ENCODE peak calls at places on chromosomes 7 and 10, in ten cellular contexts. M, G, E, Y, A, Z, T, J, K and U are unnamed samples.

GRCh38 chr10:113113241-113113640 is 163.2 kb downstream of the TCF7L2 start:
- DNase-seq in M (no peak), G (no peak), E (no peak), Y (no peak), A (no peak), Z (no peak), T (no peak), J (no peak), K (no peak), U (no peak)

GRCh38 chr7:134737561-134738353 is 41.7 kb upstream of the CALD1 start:
- DNase-seq in M (no peak), G (peak; percentile 38), E (no peak), Y (no peak), A (no peak), Z (no peak), T (no peak), J (no peak), K (no peak), U (no peak)

GRCh38 chr10:22386396-22386928 is 41.2 kb downstream of the SPAG6 start:
- DNase-seq in M (no peak), G (no peak), E (no peak), Y (no peak), A (no peak), Z (no peak), T (no peak), J (no peak), K (no peak), U (no peak)

GRCh38 chr10:116106611-116107010 is 166.4 kb downstream of the GFRA1 start:
- DNase-seq in M (no peak), G (no peak), E (no peak), Y (no peak), A (no peak), Z (no peak), T (no peak), J (no peak), K (no peak), U (no peak)

GRCh38 chr7:120272261-120272895 is 597 bp upstream of the KCND2 start:
- DNase-seq in M (no peak), G (peak; percentile 75), E (peak; percentile 78), Y (no peak), A (no peak), Z (peak; percentile 92), T (no peak), J (no peak), K (no peak), U (no peak)

GRCh38 chr10:72026251-72026650 is 62.1 kb downstream of the CHST3 start:
- DNase-seq in M (no peak), G (no peak), E (no peak), Y (no peak), A (no peak), Z (no peak), T (no peak), J (no peak), K (no peak), U (no peak)

GRCh38 chr7:154892459-154892858 is 110.5 kb downstream of the PAXIP1 start:
- DNase-seq in M (no peak), G (no peak), E (peak; percentile 86), Y (peak; percentile 27), A (no peak), Z (no peak), T (no peak), J (no peak), K (no peak), U (no peak)

GRCh38 chr10:14605231-14605925 is 169.3 kb downstream of the FAM107B start:
- DNase-seq in M (no peak), G (peak; percentile 36), E (peak; percentile 46), Y (no peak), A (no peak), Z (peak; percentile 14), T (peak; percentile 34), J (no peak), K (no peak), U (peak; percentile 53)

DNA sequence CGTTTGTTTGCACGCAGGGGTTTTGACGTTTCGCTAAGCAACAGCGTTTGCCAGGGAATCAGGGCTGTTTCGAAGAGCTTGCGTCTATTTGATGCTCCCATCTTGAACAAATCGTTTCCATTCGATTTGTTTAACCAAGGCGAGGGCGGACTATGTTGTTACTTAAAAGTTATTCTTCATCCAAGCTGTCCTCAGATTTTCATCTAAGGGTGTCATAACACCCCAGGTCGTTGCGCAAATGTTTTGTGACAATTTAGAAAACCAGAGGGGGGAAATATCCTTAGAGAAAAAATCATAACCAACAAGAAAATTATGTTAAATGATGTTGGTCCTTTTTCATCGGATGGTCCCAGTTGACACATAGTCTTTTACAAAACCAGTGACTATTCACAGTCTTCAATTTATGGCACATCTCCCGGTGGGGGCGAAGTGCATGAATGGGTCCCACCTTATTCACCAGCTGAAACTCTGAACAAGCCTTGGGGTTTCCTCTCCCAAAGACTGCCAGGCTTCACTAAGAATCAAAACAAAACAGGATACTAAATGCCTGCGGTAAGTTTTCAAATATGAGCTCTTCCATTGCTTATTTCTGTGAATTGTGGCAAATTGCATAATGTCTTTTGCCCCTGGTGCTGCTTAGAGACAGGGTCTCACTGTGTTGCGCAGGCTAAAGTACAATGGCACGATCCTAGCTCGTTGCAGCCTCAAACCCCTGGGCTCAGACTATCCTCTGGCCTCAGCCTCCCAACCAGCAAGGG is 109.9 kb downstream of the REEP3 start:
- DNase-seq in M (no peak), G (peak; percentile 97), E (no peak), Y (no peak), A (no peak), Z (no peak), T (no peak), J (no peak), K (no peak), U (no peak)
- H3K4me1 ChIP-seq in M (peaks cover 7% of the 10 kb centered on the region), G (no peaks in the 10 kb centered on the region), E (peaks cover 10% of the 10 kb centered on the region), Y (no peaks in the 10 kb centered on the region), A (peaks cover 5% of the 10 kb centered on the region), Z (peaks cover 25% of the 10 kb centered on the region), T (peaks cover 25% of the 10 kb centered on the region), J (peaks cover 53% of the 10 kb centered on the region), K (peaks cover 16% of the 10 kb centered on the region), U (peaks cover 28% of the 10 kb centered on the region)

GRCh38 chr10:95836610-95837367 is 71.0 kb upstream of the CC2D2B start:
- DNase-seq in M (no peak), G (no peak), E (no peak), Y (no peak), A (no peak), Z (no peak), T (no peak), J (no peak), K (no peak), U (no peak)

GRCh38 chr10:95837368-95837776 is 70.4 kb upstream of the CC2D2B start:
- DNase-seq in M (no peak), G (no peak), E (no peak), Y (no peak), A (no peak), Z (peak; percentile 11), T (no peak), J (no peak), K (no peak), U (no peak)

GRCh38 chr10:95835149-95835860 is 72.5 kb upstream of the CC2D2B start:
- DNase-seq in M (no peak), G (no peak), E (no peak), Y (no peak), A (no peak), Z (no peak), T (no peak), J (no peak), K (no peak), U (no peak)

GRCh38 chr10:95834375-95834774 is 73.4 kb upstream of the CC2D2B start:
- DNase-seq in M (no peak), G (no peak), E (no peak), Y (no peak), A (no peak), Z (no peak), T (no peak), J (no peak), K (no peak), U (no peak)

DNA sequence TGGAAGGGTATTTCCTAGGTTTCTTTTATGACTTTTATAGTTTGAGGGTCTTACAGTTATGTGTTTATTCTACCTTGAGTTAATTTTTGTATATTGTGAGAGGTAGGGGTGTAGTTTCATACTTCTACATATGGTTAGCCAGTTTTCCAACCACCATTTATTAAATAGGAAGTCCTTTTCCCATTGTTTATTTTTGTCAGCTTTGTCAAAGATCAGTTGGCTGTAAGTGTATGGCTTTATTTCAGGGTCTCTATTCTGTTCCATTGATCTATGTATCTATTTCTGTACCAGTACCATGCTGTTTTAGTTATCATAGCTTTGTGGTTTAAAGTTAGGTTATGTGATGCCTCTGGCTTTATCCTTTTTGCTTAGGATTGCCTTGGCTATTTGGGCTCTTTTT is 71.9 kb upstream of the CC2D2B start:
- DNase-seq in M (no peak), G (no peak), E (no peak), Y (no peak), A (no peak), Z (no peak), T (no peak), J (no peak), K (no peak), U (no peak)
- H3K27ac ChIP-seq in M (no peak overlapping the region), G (no peak overlapping the region), E (no peak overlapping the region), Y (no peak overlapping the region), A (no peak overlapping the region), Z (no peak overlapping the region), T (peak overlapping the region; percentile 96), J (no peak overlapping the region), K (no peak overlapping the region), U (no peak overlapping the region)

GRCh38 chr7:144784943-144785342 is 50.9 kb downstream of the TPK1 start:
- DNase-seq in M (no peak), G (no peak), E (peak; percentile 18), Y (no peak), A (no peak), Z (no peak), T (no peak), J (no peak), K (no peak), U (no peak)
- H3K27me3 ChIP-seq in M (no peaks in the 10 kb centered on the region), G (no peaks in the 10 kb centered on the region), E (no peaks in the 10 kb centered on the region), Y (no peaks in the 10 kb centered on the region), A (no peaks in the 10 kb centered on the region), Z (no peaks in the 10 kb centered on the region), T (no peaks in the 10 kb centered on the region), J (no peaks in the 10 kb centered on the region), K (no peaks in the 10 kb centered on the region), U (no peaks in the 10 kb centered on the region)

GRCh38 chr7:106430535-106431455 is 146.0 kb upstream of the NAMPT start:
- DNase-seq in M (no peak), G (no peak), E (no peak), Y (no peak), A (peak; percentile 39), Z (no peak), T (no peak), J (no peak), K (no peak), U (no peak)

GRCh38 chr7:106426803-106427202 is 142.0 kb upstream of the NAMPT start:
- DNase-seq in M (no peak), G (no peak), E (no peak), Y (no peak), A (peak; percentile 36), Z (no peak), T (no peak), J (no peak), K (no peak), U (no peak)

GRCh38 chr7:106433377-106433776 is 148.6 kb upstream of the NAMPT start:
- DNase-seq in M (no peak), G (no peak), E (no peak), Y (no peak), A (no peak), Z (no peak), T (no peak), J (no peak), K (no peak), U (no peak)

GRCh38 chr7:106425017-106425719 is 140.4 kb upstream of the NAMPT start:
- DNase-seq in M (no peak), G (peak; percentile 100), E (no peak), Y (peak; percentile 59), A (peak; percentile 73), Z (no peak), T (peak; percentile 9), J (peak; percentile 44), K (no peak), U (peak; percentile 20)

GRCh38 chr7:106430103-106430502 is 145.3 kb upstream of the NAMPT start:
- DNase-seq in M (no peak), G (no peak), E (no peak), Y (no peak), A (no peak), Z (no peak), T (no peak), J (no peak), K (no peak), U (no peak)
- H3K4me1 ChIP-seq in M (no peaks in the 10 kb centered on the region), G (peaks cover 5% of the 10 kb centered on the region), E (no peaks in the 10 kb centered on the region), Y (no peaks in the 10 kb centered on the region), A (peaks cover 18% of the 10 kb centered on the region), Z (no peaks in the 10 kb centered on the region), T (peaks cover 6% of the 10 kb centered on the region), J (peaks cover 22% of the 10 kb centered on the region), K (no peaks in the 10 kb centered on the region), U (peaks cover 4% of the 10 kb centered on the region)